ENCODE peak calls at places on chromosome 14, in four cellular contexts. N, T, C and S are unnamed samples.

GRCh38 chr14:68774771-68775613 is 17.9 kb downstream of the ZFP36L1 start:
- DNase-seq in T (no peak), C (peak), N (no peak), S (no peak)

GRCh38 chr14:103008768-103009342 is 48.5 kb downstream of the CDC42BPB start:
- DNase-seq in T (no peak), N (no peak), C (peak), S (no peak)

GRCh38 chr14:98219638-98220037 is 1052.4 kb downstream of the BCL11B start:
- DNase-seq in C (no peak), N (no peak), T (no peak), S (no peak)

GRCh38 chr14:88792572-88793258 is at the start of gene EML5:
- DNase-seq in N (peak), T (peak), C (peak), S (peak)

GRCh38 chr14:65860956-65861631 is 448.6 kb downstream of the FUT8 start:
- DNase-seq in C (no peak), T (no peak), N (no peak), S (no peak)

GRCh38 chr14:39621223-39621622 is 189.0 kb upstream of the FBXO33 start:
- DNase-seq in N (no peak), C (no peak), T (no peak), S (no peak)

GRCh38 chr14:93946104-93946503 is 19.0 kb downstream of the FAM181A start:
- DNase-seq in C (no peak), N (no peak), T (no peak), S (no peak)

GRCh38 chr14:23284654-23285529 is 1.0 kb downstream of the HOMEZ start:
- DNase-seq in N (no peak), C (no peak), T (no peak), S (no peak)

GRCh38 chr14:37263656-37264236 is 66.0 kb downstream of the MIPOL1 start:
- DNase-seq in N (no peak), T (no peak), C (no peak), S (no peak)

GRCh38 chr14:75831971-75832370 is 149.8 kb downstream of the TGFB3 start:
- DNase-seq in C (peak), N (no peak), T (no peak), S (no peak)

GRCh38 chr14:70714055-70714550 is 72.4 kb downstream of the TTC9 start:
- DNase-seq in C (peak), T (peak), N (peak), S (peak)

GRCh38 chr14:99176156-99176945 is 95.6 kb downstream of the BCL11B start:
- DNase-seq in N (no peak), T (no peak), C (no peak), S (no peak)

GRCh38 chr14:104557086-104557485 is 22.5 kb upstream of the C14orf180 start:
- DNase-seq in C (no peak), T (no peak), N (no peak), S (no peak)

GRCh38 chr14:75449703-75450102 is 21.9 kb downstream of the JDP2 start:
- DNase-seq in C (no peak), N (no peak), T (no peak), S (no peak)

GRCh38 chr14:70616646-70617045 is 16.2 kb upstream of the MED6 start:
- DNase-seq in T (no peak), C (no peak), N (no peak), S (no peak)

GRCh38 chr14:70873627-70874026 is 33.6 kb upstream of the PCNX1 start:
- DNase-seq in T (no peak), N (no peak), C (no peak), S (no peak)

GRCh38 chr14:103530390-103530789 is 1.4 kb downstream of the TRMT61A start:
- DNase-seq in T (no peak), N (no peak), C (no peak), S (no peak)

GRCh38 chr14:96863327-96863985 is 66.3 kb downstream of the VRK1 start:
- DNase-seq in T (no peak), C (no peak), N (no peak), S (no peak)

GRCh38 chr14:37826869-37827268 is 231.4 kb downstream of the TTC6 start:
- DNase-seq in N (no peak), T (no peak), C (no peak), S (no peak)

GRCh38 chr14:79426103-79426755 is 785.1 kb downstream of the DIO2 start:
- DNase-seq in C (no peak), N (no peak), T (no peak), S (no peak)

GRCh38 chr14:89245802-89246201 is 171.2 kb downstream of the FOXN3 start:
- DNase-seq in N (no peak), C (no peak), T (no peak), S (no peak)

GRCh38 chr14:76698191-76698590 is 63.1 kb upstream of the VASH1 start:
- DNase-seq in N (no peak), C (no peak), T (no peak), S (no peak)

GRCh38 chr14:94695231-94695630 is 74.7 kb downstream of the GSC start:
- DNase-seq in C (no peak), N (no peak), T (no peak), S (no peak)

GRCh38 chr14:75198291-75198933 is 22.0 kb upstream of the TMED10 start:
- DNase-seq in T (no peak), N (no peak), C (peak), S (no peak)

GRCh38 chr14:81031488-81031887 is 76.1 kb downstream of the TSHR start:
- DNase-seq in N (no peak), C (no peak), T (no peak), S (no peak)

GRCh38 chr14:23056257-23056955 is 914 bp downstream of the CDH24 start:
- DNase-seq in T (no peak), N (no peak), C (peak), S (no peak)

GRCh38 chr14:98943907-98944306 is 328.1 kb downstream of the BCL11B start:
- DNase-seq in C (no peak), T (no peak), N (no peak), S (no peak)

GRCh38 chr14:68736519-68736918 is 56.3 kb downstream of the ZFP36L1 start:
- DNase-seq in T (no peak), C (no peak), N (no peak), S (no peak)

GRCh38 chr14:93267149-93267711 is 60.2 kb downstream of the UBR7 start:
- DNase-seq in T (no peak), C (no peak), N (no peak), S (no peak)

DNA sequence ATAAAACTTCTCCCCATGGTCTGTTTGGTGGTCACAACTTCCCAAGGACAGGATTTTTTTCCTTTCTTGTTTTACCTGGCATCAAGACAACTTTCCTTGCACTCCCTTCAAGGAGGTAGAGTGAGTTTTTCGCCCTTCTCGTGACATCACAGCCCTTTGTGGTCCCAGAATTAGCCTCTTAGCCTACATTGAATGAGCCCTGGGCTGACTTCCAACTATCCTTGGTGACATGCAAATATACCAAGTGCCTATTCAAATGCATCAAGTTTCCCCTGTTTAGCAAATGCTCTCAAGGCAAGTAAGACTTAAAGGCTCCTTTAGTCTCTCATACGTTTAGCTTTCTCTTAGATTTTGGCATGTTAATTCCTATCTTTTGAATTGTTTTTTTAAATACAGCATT is 36.6 kb downstream of the TC2N start:
- DNase-seq in C (no peak), T (no peak), N (peak), S (no peak)
- H3K4me3 ChIP-seq in C (no peak), T (no peak), N (no peak), S (no peak)

DNA sequence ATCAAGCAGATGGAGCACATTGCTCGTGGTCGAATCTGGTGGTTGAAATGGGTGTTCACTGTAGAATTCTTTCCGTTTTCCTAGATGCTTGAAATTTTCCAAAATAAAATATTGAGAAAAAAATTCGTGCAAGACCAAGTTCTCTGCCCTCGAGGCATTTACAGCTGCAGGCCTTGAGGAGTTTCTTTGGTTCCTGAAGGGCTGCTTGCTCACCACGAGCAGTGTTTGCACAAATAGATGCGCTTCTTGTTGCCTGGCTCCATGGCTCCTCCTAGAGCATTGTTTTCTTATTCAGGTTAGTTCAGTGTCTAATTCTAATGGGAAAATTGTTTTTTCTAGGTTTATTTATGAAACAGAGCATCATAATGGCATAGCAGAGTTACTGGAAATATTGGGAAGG is 74.5 kb upstream of the DYNC1H1 start:
- DNase-seq in T (no peak), C (peak), N (no peak), S (no peak)
- TF ChIP-seq CTCF in T (no peak), C (peak), N (no peak), S (no peak)

GRCh38 chr14:24310666-24311604 is at the start of gene LTB4R:
- DNase-seq in C (peak), T (no peak), N (peak), S (no peak)
- H3K4me3 ChIP-seq in C (peak), T (peak), N (peak), S (peak)

DNA sequence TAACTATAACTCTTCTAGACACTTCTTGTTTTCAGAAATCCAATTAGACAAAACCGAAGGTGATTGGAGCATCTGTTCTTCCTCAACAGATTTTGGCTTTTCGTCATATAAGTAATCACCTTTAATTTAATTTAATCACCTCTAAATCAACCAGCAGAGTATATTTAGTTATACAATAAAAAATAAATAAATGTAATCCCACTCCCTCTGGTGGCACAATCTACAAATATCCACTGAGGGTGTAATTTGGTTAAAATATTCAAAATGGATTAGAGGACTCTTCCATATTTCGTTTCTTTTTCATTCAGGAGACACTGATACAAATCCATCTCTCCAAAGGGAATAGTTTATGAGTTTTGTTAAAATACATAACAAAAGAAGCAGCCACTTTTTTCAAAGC is 18.3 kb upstream of the SLC35F4 start:
- DNase-seq in C (no peak), N (no peak), T (no peak), S (no peak)
- TF ChIP-seq CTCF in C (peak), N (no peak), T (peak), S (no peak)

GRCh38 chr14:32701475-32701874 is 237.2 kb upstream of the NPAS3 start:
- DNase-seq in C (no peak), T (no peak), N (no peak), S (no peak)

GRCh38 chr14:32698831-32699230 is 239.8 kb upstream of the NPAS3 start:
- DNase-seq in N (no peak), T (no peak), C (peak), S (no peak)

GRCh38 chr14:32702088-32702487 is 236.6 kb upstream of the NPAS3 start:
- DNase-seq in C (no peak), N (no peak), T (no peak), S (no peak)

GRCh38 chr14:32703246-32703645 is 235.4 kb upstream of the NPAS3 start:
- DNase-seq in T (no peak), C (peak), N (no peak), S (no peak)

DNA sequence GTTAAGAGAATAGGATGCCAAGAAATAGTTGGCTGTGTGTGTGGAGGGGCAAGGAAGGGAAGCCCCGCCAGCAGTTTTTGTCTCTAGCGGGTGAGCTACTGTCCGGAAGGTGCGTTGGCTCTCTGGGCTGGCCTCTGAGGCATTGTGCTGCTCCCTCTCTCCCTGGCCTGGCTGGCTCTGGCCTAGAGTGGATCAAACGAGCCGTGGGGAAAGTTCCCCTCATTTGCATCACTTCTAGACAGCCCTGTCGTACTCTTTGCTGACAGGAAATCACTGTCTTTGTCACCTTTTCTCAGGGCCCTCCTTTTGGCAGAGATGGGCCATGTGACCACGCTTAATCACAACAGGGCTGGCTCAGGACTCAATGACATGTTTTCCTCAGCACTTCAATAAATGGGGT is 236.1 kb upstream of the NPAS3 start:
- DNase-seq in C (peak), N (peak), T (no peak), S (no peak)
- H3K4me3 ChIP-seq in C (no peak), N (no peak), T (no peak), S (no peak)

DNA sequence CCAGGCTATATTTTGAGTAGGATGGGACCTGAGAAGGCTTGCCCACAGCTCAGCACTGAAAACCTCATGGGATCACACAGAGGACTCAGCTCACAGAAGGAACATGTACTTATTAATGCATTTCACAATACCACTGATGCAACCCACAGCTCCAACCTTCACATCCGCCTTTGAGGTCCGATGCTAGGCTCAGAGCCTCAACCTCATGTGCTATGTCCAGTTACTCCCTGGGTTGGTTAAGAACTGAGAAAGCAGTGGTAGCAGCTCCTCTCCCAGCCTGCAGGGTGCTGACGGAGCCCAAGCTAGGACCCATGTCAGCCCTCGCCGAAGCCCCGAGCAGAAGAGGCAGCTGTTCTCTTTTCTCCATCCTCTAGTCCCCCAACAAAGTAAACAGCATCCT is 52.9 kb downstream of the SPTB start:
- DNase-seq in C (peak), T (no peak), N (no peak), S (no peak)
- TF ChIP-seq CTCF in C (no peak), T (no peak), N (no peak), S (no peak)

GRCh38 chr14:50062438-50063039 is 53.8 kb downstream of the VCPKMT start:
- DNase-seq in N (no peak), C (peak), T (no peak), S (peak)
- H3K4me3 ChIP-seq in N (peak), C (no peak), T (no peak), S (no peak)

DNA sequence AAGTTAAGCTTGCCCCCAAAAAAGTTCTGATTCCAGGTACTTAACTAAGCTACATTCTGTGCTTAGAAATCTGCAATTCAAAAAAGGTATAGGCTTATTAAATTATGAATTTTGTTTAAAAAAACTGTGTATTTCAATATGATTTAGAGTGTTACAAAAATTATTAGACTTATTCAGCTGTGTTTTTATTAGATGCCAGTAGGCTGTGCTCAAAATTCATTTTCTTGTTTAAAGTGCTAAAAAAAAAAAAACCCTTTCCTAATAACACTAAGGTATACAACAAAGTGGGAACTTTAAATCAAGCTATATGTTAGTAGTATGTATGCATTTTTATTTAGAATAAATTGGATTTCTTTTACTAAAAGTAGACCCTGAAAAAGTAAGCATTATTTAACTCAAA is 25.0 kb downstream of the LRRC9 start:
- DNase-seq in N (no peak), C (no peak), T (no peak), S (no peak)
- TF ChIP-seq CTCF in N (no peak), C (no peak), T (no peak), S (no peak)

GRCh38 chr14:55053500-55053899 is 2.1 kb downstream of the MAPK1IP1L start:
- DNase-seq in C (no peak), N (no peak), T (no peak), S (no peak)
- H3K4me3 ChIP-seq in C (peak), N (no peak), T (peak), S (peak)